ENCODE peak calls at places on chromosomes 6 and 20, in six cellular contexts. W is activated CD8-positive, alpha-beta T cell treated with anti-CD3 and anti-CD28 coated beads, Interleukin-2, amount 10 ng/mL, durations not matched to agents 7 days and 5 days; E is H54; M is naive thymus-derived CD8-positive, alpha-beta T cell; F is islet precursor cell; K is mesendoderm. A is an unnamed sample.

GRCh38 chr6:32952817-32953739 is at the start of gene HLA-DMA:
- DNase-seq in F (peak), M (peak), E (peak), K (peak), W (peak), A (peak)

GRCh38 chr6:158560787-158561246 is 926 bp downstream of the TMEM181 start:
- DNase-seq in F (no peak), E (no peak), K (no peak), M (no peak), W (no peak), A (peak)

GRCh38 chr6:89311853-89312531 is 3.1 kb downstream of the GABRR2 start:
- DNase-seq in W (no peak), E (peak), M (no peak), F (peak), K (peak), A (peak)

GRCh38 chr6:21149460-21149859 is 444.1 kb upstream of the SOX4 start:
- DNase-seq in W (no peak), K (peak), M (no peak), E (peak), F (no peak), A (no peak)

GRCh38 chr6:10413850-10414765 is 766 bp downstream of the TFAP2A start:
- DNase-seq in E (no peak), W (no peak), M (no peak), K (peak), F (peak), A (no peak)

GRCh38 chr20:4445780-4446179 is 275.9 kb upstream of the PRND start:
- DNase-seq in K (no peak), E (no peak), M (no peak), F (no peak), W (no peak), A (no peak)

GRCh38 chr6:156068870-156069269 is 613.2 kb upstream of the NOX3 start:
- DNase-seq in W (no peak), E (no peak), K (peak), M (no peak), F (no peak), A (no peak)

GRCh38 chr20:44532248-44532980 is 10.5 kb upstream of the SERINC3 start:
- DNase-seq in F (no peak), W (no peak), M (peak), E (no peak), K (no peak), A (no peak)

GRCh38 chr6:45900808-45901752 is 114.6 kb downstream of the CLIC5 start:
- DNase-seq in F (peak), K (peak), M (no peak), E (peak), W (no peak), A (no peak)

GRCh38 chr6:53095716-53096115 is 30.5 kb downstream of the FBXO9 start:
- DNase-seq in W (no peak), F (no peak), M (no peak), K (no peak), E (no peak), A (no peak)

GRCh38 chr20:5870462-5871021 is 79.8 kb downstream of the TRMT6 start:
- DNase-seq in W (no peak), K (no peak), E (no peak), M (no peak), F (no peak), A (no peak)

A was measured in body of pancreas.